ENCODE peak calls at places on chromosomes 7 and 10, in four cellular contexts. Y is cardiac muscle cell, P is SJSA1, N is aorta. T is an unnamed sample.

GRCh38 chr10:120409816-120410215 is 47.2 kb upstream of the PLPP4 start:
- DNase-seq in N (no peak), Y (no peak), P (no peak), T (no peak)

GRCh38 chr10:49534670-49535381 is 4.1 kb downstream of the ERCC6 start:
- DNase-seq in P (no peak), Y (no peak), N (no peak), T (no peak)

GRCh38 chr10:36188461-36188860 is 546.4 kb upstream of the FZD8 start:
- DNase-seq in N (no peak), Y (no peak), P (no peak), T (no peak)

GRCh38 chr7:96977445-96977844 is 27.9 kb upstream of the DLX6 start:
- DNase-seq in N (no peak), Y (no peak), P (no peak), T (no peak)

GRCh38 chr7:32935558-32935957 is 21.7 kb upstream of the FKBP9 start:
- DNase-seq in N (no peak), Y (no peak), P (no peak), T (no peak)

GRCh38 chr7:85396676-85397075 is 209.8 kb upstream of the SEMA3D start:
- DNase-seq in N (no peak), Y (no peak), P (no peak), T (no peak)

GRCh38 chr7:44517175-44517574 is 24.0 kb downstream of the NPC1L1 start:
- DNase-seq in P (no peak), Y (no peak), N (no peak), T (no peak)

GRCh38 chr7:6234384-6234783 is 38.0 kb downstream of the CYTH3 start:
- DNase-seq in Y (no peak), P (no peak), N (no peak), T (no peak)

GRCh38 chr10:131885391-131886165 is 15.2 kb upstream of the PPP2R2D start:
- DNase-seq in Y (peak), P (peak), N (peak), T (peak)

GRCh38 chr10:77247076-77247561 is 390.5 kb downstream of the KCNMA1 start:
- DNase-seq in P (no peak), Y (no peak), N (no peak), T (no peak)

GRCh38 chr10:19843487-19843886 is 27.3 kb downstream of the PLXDC2 start:
- DNase-seq in N (no peak), P (peak), Y (no peak), T (no peak)

GRCh38 chr10:71064413-71065118 is 147.8 kb upstream of the UNC5B start:
- DNase-seq in N (no peak), Y (peak), P (no peak), T (no peak)

GRCh38 chr7:6395898-6396582 is 51.7 kb downstream of the DAGLB start:
- DNase-seq in P (no peak), N (no peak), Y (peak), T (peak)

GRCh38 chr7:68362745-68363518 is 1235.3 kb upstream of the AUTS2 start:
- DNase-seq in N (no peak), P (no peak), Y (no peak), T (no peak)

GRCh38 chr7:64515781-64516180 is 47.1 kb downstream of the ZNF680 start:
- DNase-seq in P (no peak), N (no peak), Y (no peak), T (no peak)

GRCh38 chr10:110859947-110860376 is 11.8 kb upstream of the PDCD4 start:
- DNase-seq in N (no peak), P (no peak), Y (no peak), T (no peak)

GRCh38 chr7:6389728-6390127 is 58.0 kb downstream of the DAGLB start:
- DNase-seq in P (no peak), Y (no peak), N (no peak), T (no peak)

GRCh38 chr7:52689912-52690311 is 345.5 kb upstream of the POM121L12 start:
- DNase-seq in Y (no peak), N (no peak), P (no peak), T (no peak)

GRCh38 chr10:96930469-96930868 is 98.4 kb downstream of the LCOR start:
- DNase-seq in P (no peak), Y (no peak), N (no peak), T (no peak)
- H3K27ac ChIP-seq in P (no peak), Y (no peak), N (no peak), T (no peak)

GRCh38 chr10:123926401-123927264 is 35.0 kb upstream of the CPXM2 start:
- DNase-seq in P (no peak), N (no peak), Y (no peak), T (peak)

GRCh38 chr10:123928427-123928826 is 36.8 kb upstream of the CPXM2 start:
- DNase-seq in N (no peak), Y (no peak), P (no peak), T (no peak)

GRCh38 chr10:123934846-123935245 is 43.2 kb upstream of the CPXM2 start:
- DNase-seq in N (no peak), P (no peak), Y (no peak), T (no peak)

GRCh38 chr10:123929791-123930190 is 38.2 kb upstream of the CPXM2 start:
- DNase-seq in Y (no peak), N (no peak), P (no peak), T (no peak)

DNA sequence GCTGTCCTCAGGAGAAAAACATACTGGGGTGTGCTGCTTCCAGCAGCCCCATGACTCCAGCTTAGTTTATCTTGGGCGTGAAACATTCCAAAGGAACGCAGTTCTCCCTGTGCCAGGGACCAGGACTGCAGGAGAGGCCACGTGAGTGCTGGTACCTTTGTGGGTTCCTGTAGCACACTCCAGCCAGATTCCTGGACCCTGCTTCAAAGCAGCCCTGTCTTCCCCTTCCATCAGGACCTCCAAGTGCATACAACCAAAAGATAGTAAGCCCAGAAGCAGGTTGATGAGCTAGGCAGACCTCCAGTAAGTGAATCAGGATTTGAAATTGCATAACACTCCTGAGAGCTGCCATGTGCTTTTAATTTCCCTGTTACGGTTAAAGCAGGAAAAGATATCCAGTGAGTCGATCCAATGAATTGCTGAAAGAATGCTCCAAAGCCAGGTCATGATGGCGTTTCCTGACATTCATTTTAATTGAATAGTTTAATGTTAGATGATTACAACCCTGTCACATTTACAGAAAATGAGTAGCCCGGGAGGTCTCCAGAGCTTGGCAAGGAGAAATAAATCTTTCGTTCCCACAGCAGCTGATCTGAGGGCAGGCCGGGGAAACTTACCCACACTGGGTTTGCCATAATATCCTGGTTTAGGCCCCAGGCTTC is 38.9 kb upstream of the CPXM2 start:
- DNase-seq in P (no peak), Y (no peak), N (peak), T (peak)
- H3K27ac ChIP-seq in P (no peak), Y (no peak), N (no peak), T (peak)

GRCh38 chr7:139095194-139095659 is 14.3 kb downstream of the ZC3HAV1 start:
- DNase-seq in P (no peak), Y (no peak), N (no peak), T (peak)

GRCh38 chr7:139091677-139091996 is 17.9 kb downstream of the ZC3HAV1 start:
- DNase-seq in Y (no peak), P (no peak), N (no peak), T (no peak)

GRCh38 chr7:139092090-139092796 is 17.3 kb downstream of the ZC3HAV1 start:
- DNase-seq in Y (no peak), N (no peak), P (no peak), T (no peak)

GRCh38 chr7:139094596-139094995 is 14.9 kb downstream of the ZC3HAV1 start:
- DNase-seq in N (no peak), P (no peak), Y (no peak), T (no peak)

DNA sequence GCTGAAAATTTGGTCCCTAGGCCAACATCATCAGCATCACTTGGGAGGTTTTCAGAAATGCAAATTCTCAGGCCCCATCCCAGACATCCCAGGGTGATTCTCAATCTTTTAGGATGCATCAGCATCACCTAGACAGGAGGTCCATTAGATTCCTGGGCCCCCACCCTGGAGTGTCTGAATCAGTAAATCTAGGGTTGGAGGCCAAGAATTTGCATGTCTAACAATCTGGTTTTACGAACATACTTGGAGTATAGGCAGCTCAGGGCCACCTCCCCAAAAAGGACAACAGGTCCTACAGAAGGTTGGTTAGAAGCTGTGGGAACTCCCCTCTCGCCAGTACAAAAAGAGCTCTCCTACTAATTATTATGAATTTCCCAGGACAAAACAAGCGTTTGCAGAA is 15.5 kb downstream of the ZC3HAV1 start:
- DNase-seq in N (no peak), Y (no peak), P (no peak), T (no peak)
- H3K27ac ChIP-seq in N (no peak), Y (no peak), P (no peak), T (no peak)

GRCh38 chr7:131090866-131091692 is 236.6 kb upstream of the MKLN1 start:
- DNase-seq in Y (no peak), P (no peak), N (no peak), T (no peak)
- H3K27ac ChIP-seq in Y (no peak), P (no peak), N (no peak), T (no peak)

GRCh38 chr10:24237801-24238390 is 29.0 kb downstream of the KIAA1217 start:
- DNase-seq in N (no peak), P (no peak), Y (no peak), T (no peak)
- H3K27ac ChIP-seq in N (no peak), P (no peak), Y (peak), T (no peak)

GRCh38 chr10:29427667-29428066 is 138.8 kb downstream of the LYZL1 start:
- DNase-seq in P (no peak), N (no peak), Y (no peak), T (no peak)

GRCh38 chr10:29431711-29432110 is 142.8 kb downstream of the LYZL1 start:
- DNase-seq in N (no peak), P (no peak), Y (no peak), T (no peak)

GRCh38 chr10:29428486-29428885 is 139.6 kb downstream of the LYZL1 start:
- DNase-seq in N (no peak), P (no peak), Y (no peak), T (no peak)

GRCh38 chr10:29426420-29426819 is 137.6 kb downstream of the LYZL1 start:
- DNase-seq in Y (no peak), P (no peak), N (no peak), T (no peak)

DNA sequence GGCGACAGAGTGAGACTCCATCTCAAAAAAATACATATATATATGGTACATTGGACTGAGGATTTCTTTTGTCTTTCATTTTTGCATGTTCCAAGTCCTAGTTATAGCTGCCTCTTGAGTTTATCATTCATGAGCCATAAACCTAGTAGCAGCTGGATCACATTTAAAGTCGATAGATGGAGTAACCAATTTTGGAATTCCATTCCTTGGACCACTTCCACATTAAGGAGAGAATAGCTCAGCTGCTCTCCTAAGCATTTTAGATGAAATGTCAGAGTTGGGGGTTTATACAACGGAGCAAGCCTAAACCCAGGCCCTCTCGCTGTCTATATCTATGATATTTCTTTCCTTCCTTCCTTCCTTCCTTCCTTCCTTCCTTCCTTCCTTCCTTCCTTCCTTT is 141.2 kb downstream of the LYZL1 start:
- DNase-seq in N (no peak), P (no peak), Y (no peak), T (no peak)
- H3K27ac ChIP-seq in N (no peak), P (no peak), Y (no peak), T (no peak)

DNA sequence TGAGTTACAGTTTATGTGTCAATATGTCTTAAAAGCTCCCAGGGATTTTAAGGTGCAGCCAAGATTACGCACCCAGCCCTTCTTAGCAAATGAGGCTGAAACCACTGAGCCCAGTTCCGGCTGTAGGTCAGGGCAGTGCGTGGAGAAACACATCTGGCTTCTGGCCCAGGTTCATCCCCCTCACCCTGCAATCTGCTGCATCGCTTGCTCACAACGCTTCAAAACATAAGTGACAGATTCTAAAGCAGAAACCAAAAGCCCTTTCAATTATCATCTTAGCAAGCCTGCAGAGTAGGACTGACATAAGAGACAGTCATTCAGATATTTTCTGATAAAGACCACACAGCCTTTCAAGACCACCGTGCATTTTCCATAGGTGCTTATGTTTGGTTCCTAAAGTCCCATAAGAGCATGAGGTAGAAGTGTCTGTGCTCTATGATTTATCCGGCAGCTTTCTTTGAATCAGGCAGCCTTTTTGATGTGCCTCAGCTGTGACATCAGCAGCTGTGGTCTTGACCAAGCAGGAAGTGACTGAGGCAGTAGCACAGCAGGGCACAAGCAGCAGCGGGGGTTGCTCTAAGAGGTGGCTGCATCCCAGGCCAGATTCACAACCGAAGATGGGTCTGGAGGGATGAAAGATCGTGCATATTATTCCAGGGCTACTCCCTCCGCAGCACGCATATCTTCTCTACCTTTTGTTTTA is 72.1 kb upstream of the LYZL2 start:
- DNase-seq in P (peak), Y (no peak), N (no peak), T (no peak)
- H3K27ac ChIP-seq in P (no peak), Y (no peak), N (no peak), T (no peak)

T was measured in tibial artery.